ENCODE peak calls at places on chromosomes 2 and 18, in four cellular contexts. A is testis, U is lower lobe of right lung, Q is IMR-90. X is an unnamed sample. For H3K4me1, the result is how much of the 10 kb centered on the place peaks cover.

GRCh38 chr2:151374426-151374825 is 17.0 kb downstream of the TNFAIP6 start:
- DNase-seq in A (no peak), U (no peak), Q (peak), X (no peak)

GRCh38 chr2:70999362-70999761 is 4.7 kb upstream of the TEX261 start:
- DNase-seq in A (no peak), U (no peak), Q (no peak), X (peak)

GRCh38 chr18:78912862-78913261 is 66.8 kb upstream of the SALL3 start:
- DNase-seq in A (no peak), U (no peak), Q (no peak), X (no peak)

GRCh38 chr2:173427887-173428683 is 73.4 kb downstream of the CDCA7 start:
- DNase-seq in A (peak), U (no peak), Q (peak), X (no peak)

GRCh38 chr18:3671181-3671580 is 221.2 kb downstream of the TGIF1 start:
- DNase-seq in A (no peak), U (no peak), Q (peak), X (peak)

GRCh38 chr2:4995466-4995865 is 696.7 kb upstream of the SOX11 start:
- DNase-seq in A (no peak), U (no peak), Q (no peak), X (no peak)

GRCh38 chr18:7458873-7459272 is 108.2 kb upstream of the PTPRM start:
- DNase-seq in A (no peak), U (no peak), Q (no peak), X (no peak)

GRCh38 chr2:15316370-15316814 is 244.7 kb downstream of the NBAS start:
- DNase-seq in A (no peak), U (peak), Q (no peak), X (no peak)

GRCh38 chr18:26655010-26655613 is 106.8 kb upstream of the KCTD1 start:
- DNase-seq in A (no peak), U (no peak), Q (no peak), X (peak)

GRCh38 chr2:68195096-68195495 is 37.4 kb downstream of the PNO1 start:
- DNase-seq in A (no peak), U (no peak), Q (no peak), X (no peak)

GRCh38 chr2:172997031-172997430 is 78.6 kb upstream of the MAP3K20 start:
- DNase-seq in A (no peak), U (no peak), Q (peak), X (no peak)

GRCh38 chr2:32775954-32776353 is 148.1 kb downstream of the TTC27 start:
- DNase-seq in A (no peak), U (no peak), Q (no peak), X (no peak)

GRCh38 chr2:176638167-176639015 is 369.1 kb downstream of the MTX2 start:
- DNase-seq in A (peak), U (peak), Q (peak), X (peak)

GRCh38 chr18:55453186-55453585 is 134.8 kb downstream of the TCF4 start:
- DNase-seq in A (no peak), U (no peak), Q (no peak), X (no peak)

GRCh38 chr18:55458456-55459238 is 129.3 kb downstream of the TCF4 start:
- DNase-seq in A (peak), U (no peak), Q (no peak), X (no peak)

GRCh38 chr18:55461843-55462242 is 126.1 kb downstream of the TCF4 start:
- DNase-seq in A (no peak), U (no peak), Q (no peak), X (no peak)

GRCh38 chr18:55455938-55456337 is 132.1 kb downstream of the TCF4 start:
- DNase-seq in A (no peak), U (no peak), Q (no peak), X (no peak)

DNA sequence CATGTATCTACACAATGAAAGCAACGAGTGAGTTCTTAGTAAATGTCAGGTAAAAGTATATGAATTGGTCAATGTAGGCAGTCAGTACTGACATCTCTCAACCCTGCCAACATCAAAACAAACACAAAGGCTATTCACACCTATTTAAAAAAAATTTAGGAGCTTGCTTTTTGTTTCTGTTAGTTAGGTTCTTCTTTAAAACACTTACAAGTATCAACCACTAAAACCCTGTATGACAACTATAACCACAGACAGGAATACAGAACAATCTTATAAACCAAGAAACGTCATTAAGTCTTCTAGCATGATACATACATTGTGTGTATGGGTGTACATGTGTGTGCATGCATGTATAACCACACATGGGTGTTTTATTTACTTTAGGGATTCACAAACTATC is 131.0 kb downstream of the TCF4 start:
- DNase-seq in A (no peak), U (no peak), Q (no peak), X (no peak)
- H3K4me1 ChIP-seq in A (under half), U (under half), Q (under half), X (under half)

GRCh38 chr2:43455296-43455695 is 140.5 kb downstream of the THADA start:
- DNase-seq in A (no peak), U (no peak), Q (no peak), X (no peak)

GRCh38 chr2:43458002-43458628 is 137.7 kb downstream of the THADA start:
- DNase-seq in A (no peak), U (no peak), Q (peak), X (no peak)

GRCh38 chr2:43453771-43454170 is 142.1 kb downstream of the THADA start:
- DNase-seq in A (no peak), U (no peak), Q (no peak), X (no peak)

GRCh38 chr2:43454791-43455190 is 141.0 kb downstream of the THADA start:
- DNase-seq in A (no peak), U (no peak), Q (no peak), X (no peak)

GRCh38 chr2:43455735-43456642 is 139.8 kb downstream of the THADA start:
- DNase-seq in A (no peak), U (no peak), Q (peak), X (no peak)
- TF ChIP-seq CTCF in A (no peak), U (no peak), Q (no peak), X (no peak)

GRCh38 chr2:156930423-156930822 is 327.1 kb upstream of the GALNT5 start:
- DNase-seq in A (no peak), U (no peak), Q (no peak), X (no peak)
- H3K27ac ChIP-seq in A (no peak), U (no peak), Q (no peak), X (no peak)

GRCh38 chr18:37393945-37394609 is 171.5 kb downstream of the CELF4 start:
- DNase-seq in A (peak), U (peak), Q (peak), X (peak)

GRCh38 chr18:37394610-37394965 is 171.0 kb downstream of the CELF4 start:
- DNase-seq in A (no peak), U (no peak), Q (no peak), X (no peak)

GRCh38 chr18:37395631-37396030 is 170.0 kb downstream of the CELF4 start:
- DNase-seq in A (no peak), U (no peak), Q (no peak), X (no peak)

GRCh38 chr18:37393221-37393828 is 172.3 kb downstream of the CELF4 start:
- DNase-seq in A (no peak), U (no peak), Q (no peak), X (no peak)

DNA sequence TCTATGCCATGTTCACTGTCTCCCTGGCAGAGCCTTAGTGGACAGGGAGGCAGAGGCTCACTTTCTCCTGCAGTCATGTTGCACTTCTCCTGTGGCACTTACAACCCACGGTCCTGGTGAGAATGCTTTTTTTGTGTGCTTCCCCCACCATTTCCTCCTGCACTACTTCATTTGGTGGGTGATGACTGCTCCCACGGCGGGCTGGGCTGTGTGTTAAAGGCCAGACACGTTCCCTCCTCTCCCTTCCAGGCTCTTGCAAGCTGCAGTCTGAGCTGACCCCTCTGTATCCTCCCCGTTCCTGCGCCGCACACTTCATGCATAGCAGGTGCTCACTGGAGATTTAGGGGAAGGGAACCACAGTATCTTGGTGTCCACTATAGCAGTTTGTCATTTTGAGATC is 170.5 kb downstream of the CELF4 start:
- DNase-seq in A (no peak), U (no peak), Q (no peak), X (no peak)
- H3K4me1 ChIP-seq in A (under half), U (under half), Q (under half), X (under half)

DNA sequence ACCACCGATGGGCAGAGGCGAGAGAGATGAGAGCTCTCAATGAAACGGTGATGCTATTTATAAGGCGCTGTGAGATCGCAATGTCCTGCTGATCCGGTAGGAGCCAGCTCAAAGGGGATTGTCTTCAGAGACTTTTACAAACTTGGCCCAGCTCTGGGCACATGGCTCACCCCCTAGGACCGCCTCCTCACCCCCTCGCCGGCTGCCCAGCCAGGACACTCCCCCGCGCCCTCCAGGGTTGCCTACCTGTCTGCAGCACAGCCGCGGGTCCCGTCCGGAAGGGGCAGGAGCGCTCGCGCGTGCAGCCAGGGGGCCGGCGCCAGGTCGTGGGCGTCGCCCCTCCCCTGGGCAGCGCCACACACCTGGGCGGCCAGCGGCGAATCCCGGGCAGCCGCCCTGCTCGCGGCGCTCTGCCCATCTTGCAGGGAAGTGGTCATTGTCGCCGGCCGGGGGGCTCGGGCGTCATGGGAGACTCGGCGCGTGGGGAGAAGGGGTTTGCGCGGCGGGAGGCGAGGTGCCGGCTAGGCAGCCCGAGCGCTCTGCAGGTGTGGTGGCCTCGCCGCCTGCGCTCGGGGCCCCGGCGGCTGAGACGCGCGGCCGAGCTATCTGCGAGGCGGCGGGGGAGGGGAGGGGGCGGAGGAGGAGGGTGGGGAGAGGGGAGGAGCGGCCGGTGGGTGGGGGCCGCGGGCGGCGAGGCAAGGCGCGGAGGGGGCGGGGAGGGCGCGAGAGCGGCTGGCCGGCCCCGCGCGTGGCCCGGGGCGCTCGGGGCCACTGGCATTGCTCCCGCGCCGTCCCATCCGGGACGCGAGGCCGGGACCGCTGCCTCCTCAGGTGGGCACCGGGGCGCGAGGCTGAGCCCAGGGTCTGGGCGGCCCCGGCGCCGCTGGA is at the start of gene GRB14:
- DNase-seq in A (peak), U (peak), Q (no peak), X (peak)
- TF ChIP-seq CTCF in A (no peak), U (no peak), Q (no peak), X (no peak)

GRCh38 chr2:80365762-80366161 is 61.2 kb upstream of the LRRTM1 start:
- DNase-seq in A (no peak), U (no peak), Q (no peak), X (no peak)

GRCh38 chr2:80364511-80365212 is 60.1 kb upstream of the LRRTM1 start:
- DNase-seq in A (no peak), U (no peak), Q (no peak), X (no peak)

GRCh38 chr2:80361904-80362303 is 57.4 kb upstream of the LRRTM1 start:
- DNase-seq in A (no peak), U (no peak), Q (no peak), X (no peak)

GRCh38 chr2:80363330-80363729 is 58.8 kb upstream of the LRRTM1 start:
- DNase-seq in A (no peak), U (no peak), Q (no peak), X (no peak)

DNA sequence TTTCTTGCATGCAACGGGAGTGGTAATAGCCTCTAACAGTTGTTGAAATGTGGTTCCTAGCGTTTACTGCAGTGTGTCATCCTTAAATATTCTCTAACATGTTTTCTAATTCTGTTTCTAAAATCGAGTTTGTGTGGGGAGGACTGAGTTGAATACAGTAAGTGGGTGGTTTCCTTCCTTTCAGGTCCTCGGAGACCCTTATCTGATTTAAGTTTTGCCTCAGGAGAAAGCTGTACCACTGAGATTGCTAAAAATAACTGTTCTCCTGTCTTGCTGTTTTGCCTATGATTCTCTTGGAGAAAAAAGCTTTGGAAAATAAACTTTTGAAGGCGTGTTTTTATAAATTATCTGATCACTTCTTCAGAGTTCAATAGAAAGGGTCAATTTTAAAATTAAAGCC is 59.4 kb upstream of the LRRTM1 start:
- DNase-seq in A (no peak), U (no peak), Q (no peak), X (no peak)
- H3K27ac ChIP-seq in A (no peak), U (no peak), Q (no peak), X (no peak)

GRCh38 chr2:35503311-35503710 is 852.3 kb upstream of the CRIM1 start:
- DNase-seq in A (no peak), U (no peak), Q (no peak), X (no peak)

GRCh38 chr2:35504419-35504818 is 851.2 kb upstream of the CRIM1 start:
- DNase-seq in A (no peak), U (no peak), Q (no peak), X (no peak)

GRCh38 chr2:35503738-35504160 is 851.8 kb upstream of the CRIM1 start:
- DNase-seq in A (no peak), U (no peak), Q (no peak), X (no peak)

GRCh38 chr2:35510641-35511040 is 844.9 kb upstream of the CRIM1 start:
- DNase-seq in A (no peak), U (no peak), Q (no peak), X (no peak)

DNA sequence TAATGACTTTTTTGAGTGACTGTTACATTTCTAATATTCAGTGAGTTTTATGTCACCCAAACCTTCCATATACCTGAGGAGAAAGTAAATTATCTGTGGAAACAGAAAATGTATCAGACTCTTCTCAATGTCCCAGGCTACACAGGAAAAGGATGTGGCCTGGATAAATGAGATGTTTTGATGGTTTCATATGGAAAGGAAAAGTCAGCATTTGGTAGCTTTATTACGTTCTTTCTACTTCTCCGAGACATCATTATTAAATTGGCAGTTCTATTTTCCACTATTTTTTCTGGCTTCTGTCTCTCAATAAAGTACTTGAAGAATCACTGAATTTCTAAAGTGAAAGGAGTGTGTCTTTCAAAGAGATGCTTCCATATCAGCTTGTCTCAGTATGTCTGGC is 847.0 kb upstream of the CRIM1 start:
- DNase-seq in A (no peak), U (no peak), Q (no peak), X (no peak)
- H3K4me1 ChIP-seq in A (under half), U (under half), Q (under half), X (under half)

DNA sequence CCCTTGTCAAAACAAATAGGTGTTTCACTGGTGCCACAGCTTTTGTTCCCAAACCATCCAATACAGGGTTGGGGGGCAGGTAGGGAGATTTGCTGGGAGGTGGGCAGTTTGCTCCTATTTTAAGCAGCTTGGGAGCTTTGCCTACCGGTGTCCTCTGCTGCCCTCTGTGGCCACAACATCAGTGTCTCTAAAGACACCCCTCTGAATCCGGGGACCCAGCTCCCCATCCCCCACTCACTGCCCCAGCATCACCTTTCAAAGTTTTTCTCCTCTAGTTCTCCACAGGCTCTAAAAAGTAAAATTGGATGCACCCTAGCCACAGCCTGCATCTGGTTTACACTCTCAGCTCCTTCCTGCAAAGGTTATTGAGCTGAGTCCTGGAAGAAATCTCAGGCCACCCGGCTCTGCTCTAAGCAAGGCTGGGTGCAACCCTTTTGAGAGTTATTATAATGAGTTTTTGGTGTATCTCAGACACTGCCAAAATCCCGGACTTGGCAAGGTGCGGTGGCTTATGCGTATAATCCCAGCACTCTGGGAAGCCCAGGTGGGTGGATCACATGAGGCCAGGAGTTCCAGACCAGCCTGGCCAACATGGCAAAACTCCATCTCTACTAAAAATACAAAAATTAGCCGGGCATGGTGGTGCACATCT is 2.9 kb upstream of the EPAS1 start:
- DNase-seq in A (peak), U (no peak), Q (no peak), X (peak)
- TF ChIP-seq CTCF in A (no peak), U (peak), Q (peak), X (peak)